ENCODE peak calls at places on chromosome 14, in four cellular contexts. One of them, this sample, is unnamed.

GRCh38 chr14:91305650-91306431 is 61.3 kb upstream of the GPR68 start:
- DNase-seq in K562: no peak
- DNase-seq in GM12878: no peak
- DNase-seq in HepG2: no peak
- DNase-seq in this sample: no peak

GRCh38 chr14:56378474-56378873 is 201.1 kb upstream of the TMEM260 start:
- DNase-seq in K562: no peak
- DNase-seq in GM12878: no peak
- DNase-seq in HepG2: no peak
- DNase-seq in this sample: no peak

GRCh38 chr14:20934148-20934762 is 21.0 kb upstream of the RNASE2 start:
- DNase-seq in K562: peak; percentile 72
- DNase-seq in GM12878: no peak
- DNase-seq in HepG2: no peak
- DNase-seq in this sample: peak; percentile 77

GRCh38 chr14:68589447-68590232 is 203.2 kb downstream of the ZFP36L1 start:
- DNase-seq in K562: no peak
- DNase-seq in GM12878: no peak
- DNase-seq in HepG2: no peak
- DNase-seq in this sample: no peak

GRCh38 chr14:37595809-37596595 is 573 bp downstream of the TTC6 start:
- DNase-seq in K562: peak; percentile 80
- DNase-seq in GM12878: no peak
- DNase-seq in HepG2: peak; percentile 99
- DNase-seq in this sample: peak; percentile 36

GRCh38 chr14:52913271-52913670 is 37.6 kb downstream of the FERMT2 start:
- DNase-seq in K562: no peak
- DNase-seq in GM12878: no peak
- DNase-seq in HepG2: no peak
- DNase-seq in this sample: no peak

GRCh38 chr14:21852061-21852664 is 178.5 kb upstream of the OR4E1 start:
- DNase-seq in K562: no peak
- DNase-seq in GM12878: no peak
- DNase-seq in HepG2: peak; percentile 47
- DNase-seq in this sample: peak; percentile 27

GRCh38 chr14:104326848-104327247 is 188.5 kb downstream of the KIF26A start:
- DNase-seq in K562: no peak
- DNase-seq in GM12878: no peak
- DNase-seq in HepG2: no peak
- DNase-seq in this sample: no peak

GRCh38 chr14:104220225-104221070 is 82.1 kb downstream of the KIF26A start:
- DNase-seq in K562: no peak
- DNase-seq in GM12878: no peak
- DNase-seq in HepG2: no peak
- DNase-seq in this sample: no peak

GRCh38 chr14:31930493-31931225 is 146.4 kb upstream of the ARHGAP5 start:
- DNase-seq in K562: no peak
- DNase-seq in GM12878: no peak
- DNase-seq in HepG2: peak; percentile 43
- DNase-seq in this sample: no peak

GRCh38 chr14:67911506-67911905 is 91.9 kb downstream of the RAD51B start:
- DNase-seq in K562: no peak
- DNase-seq in GM12878: no peak
- DNase-seq in HepG2: no peak
- DNase-seq in this sample: no peak

GRCh38 chr14:37709419-37710195 is 114.2 kb downstream of the TTC6 start:
- DNase-seq in K562: no peak
- DNase-seq in GM12878: no peak
- DNase-seq in HepG2: peak; percentile 70
- DNase-seq in this sample: peak; percentile 11

GRCh38 chr14:29521526-29522137 is 406.0 kb downstream of the PRKD1 start:
- DNase-seq in K562: no peak
- DNase-seq in GM12878: no peak
- DNase-seq in HepG2: no peak
- DNase-seq in this sample: peak; percentile 21

GRCh38 chr14:51337520-51337919 is 97.5 kb downstream of the TMX1 start:
- DNase-seq in K562: no peak
- DNase-seq in GM12878: no peak
- DNase-seq in HepG2: no peak
- DNase-seq in this sample: no peak

GRCh38 chr14:72024043-72024407 is 91.8 kb downstream of the RGS6 start:
- DNase-seq in K562: peak; percentile 23
- DNase-seq in GM12878: peak; percentile 43
- DNase-seq in HepG2: peak; percentile 24
- DNase-seq in this sample: peak; percentile 53

GRCh38 chr14:70631948-70632347 is 9.8 kb upstream of the TTC9 start:
- DNase-seq in K562: no peak
- DNase-seq in GM12878: no peak
- DNase-seq in HepG2: no peak
- DNase-seq in this sample: no peak

GRCh38 chr14:22123188-22123560 is 449.6 kb upstream of the OR4E1 start:
- DNase-seq in K562: no peak
- DNase-seq in GM12878: no peak
- DNase-seq in HepG2: no peak
- DNase-seq in this sample: no peak

GRCh38 chr14:21874946-21875345 is 201.3 kb upstream of the OR4E1 start:
- DNase-seq in K562: no peak
- DNase-seq in GM12878: no peak
- DNase-seq in HepG2: no peak
- DNase-seq in this sample: no peak

GRCh38 chr14:22630486-22630885 is 13.7 kb downstream of the OR6J1 start:
- DNase-seq in K562: no peak
- DNase-seq in GM12878: no peak
- DNase-seq in HepG2: no peak
- DNase-seq in this sample: no peak

GRCh38 chr14:83257466-83258439 is 1724.1 kb upstream of the SEL1L start:
- DNase-seq in K562: no peak
- DNase-seq in GM12878: no peak
- DNase-seq in HepG2: no peak
- DNase-seq in this sample: no peak

GRCh38 chr14:31842905-31843304 is 234.2 kb upstream of the ARHGAP5 start:
- DNase-seq in K562: no peak
- DNase-seq in GM12878: no peak
- DNase-seq in HepG2: no peak
- DNase-seq in this sample: no peak

GRCh38 chr14:51396222-51396815 is 156.3 kb downstream of the TMX1 start:
- DNase-seq in K562: no peak
- DNase-seq in GM12878: no peak
- DNase-seq in HepG2: no peak
- DNase-seq in this sample: no peak

GRCh38 chr14:105487449-105487985 is 831 bp downstream of the CRIP1 start:
- DNase-seq in K562: no peak
- DNase-seq in GM12878: no peak
- DNase-seq in HepG2: no peak
- DNase-seq in this sample: no peak

GRCh38 chr14:71397371-71397770 is 490.1 kb downstream of the PCNX1 start:
- DNase-seq in K562: no peak
- DNase-seq in GM12878: no peak
- DNase-seq in HepG2: no peak
- DNase-seq in this sample: no peak

GRCh38 chr14:104316121-104316722 is 177.8 kb downstream of the KIF26A start:
- DNase-seq in K562: no peak
- DNase-seq in GM12878: no peak
- DNase-seq in HepG2: no peak
- DNase-seq in this sample: no peak

GRCh38 chr14:75162631-75163030 is 13.8 kb downstream of the TMED10 start:
- DNase-seq in K562: no peak
- DNase-seq in GM12878: no peak
- DNase-seq in HepG2: no peak
- DNase-seq in this sample: no peak

GRCh38 chr14:72318648-72319047 is 386.4 kb downstream of the RGS6 start:
- DNase-seq in K562: no peak
- DNase-seq in GM12878: peak; percentile 15
- DNase-seq in HepG2: no peak
- DNase-seq in this sample: no peak

GRCh38 chr14:93520053-93520607 is 89.4 kb downstream of the UNC79 start:
- DNase-seq in K562: no peak
- DNase-seq in GM12878: no peak
- DNase-seq in HepG2: no peak
- DNase-seq in this sample: no peak

GRCh38 chr14:79118291-79118690 is 948.1 kb downstream of the NRXN3 start:
- DNase-seq in K562: no peak
- DNase-seq in GM12878: no peak
- DNase-seq in HepG2: no peak
- DNase-seq in this sample: no peak

GRCh38 chr14:88937706-88938105 is 113.3 kb downstream of the TTC8 start:
- DNase-seq in K562: no peak
- DNase-seq in GM12878: no peak
- DNase-seq in HepG2: no peak
- DNase-seq in this sample: no peak
- TF ChIP-seq BHLHE40 in K562: no peak
- TF ChIP-seq BHLHE40 in GM12878: no peak
- TF ChIP-seq BHLHE40 in HepG2: no peak
- TF ChIP-seq BHLHE40 in this sample: no peak

GRCh38 chr14:85300119-85300518 is 229.8 kb upstream of the FLRT2 start:
- DNase-seq in K562: no peak
- DNase-seq in GM12878: no peak
- DNase-seq in HepG2: no peak
- DNase-seq in this sample: no peak
- TF ChIP-seq SP1 in K562: no peak
- TF ChIP-seq SP1 in GM12878: no peak
- TF ChIP-seq SP1 in HepG2: no peak
- TF ChIP-seq SP1 in this sample: no peak

DNA sequence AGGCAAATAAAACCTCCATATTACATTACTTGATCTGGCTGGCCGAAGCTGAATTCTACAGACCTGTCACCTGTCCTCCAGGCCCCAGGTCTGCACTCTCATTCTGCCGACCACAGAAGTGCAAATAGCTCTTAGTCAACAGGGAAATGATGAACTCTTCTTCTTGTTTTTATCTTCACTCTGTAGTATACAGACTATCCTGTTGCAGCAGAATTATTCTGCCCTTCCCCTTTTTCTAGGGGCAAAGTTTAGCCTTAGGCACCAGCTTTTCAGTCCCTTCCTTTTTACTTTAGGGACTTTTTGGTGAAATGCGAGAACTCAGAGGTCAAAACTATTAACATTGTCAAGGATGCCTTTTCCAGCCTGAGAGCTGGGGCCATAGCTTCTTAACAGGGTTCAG is 229.6 kb upstream of the EGLN3 start:
- DNase-seq in K562: no peak
- DNase-seq in GM12878: no peak
- DNase-seq in HepG2: peak; percentile 31
- DNase-seq in this sample: no peak
- TF ChIP-seq BHLHE40 in K562: no peak
- TF ChIP-seq BHLHE40 in GM12878: no peak
- TF ChIP-seq BHLHE40 in HepG2: no peak
- TF ChIP-seq BHLHE40 in this sample: no peak

GRCh38 chr14:63388766-63389431 is 70.2 kb upstream of the GPHB5 start:
- DNase-seq in K562: peak; percentile 32
- DNase-seq in GM12878: peak; percentile 24
- DNase-seq in HepG2: peak; percentile 37
- DNase-seq in this sample: peak; percentile 67
- TF ChIP-seq SP1 in K562: no peak
- TF ChIP-seq SP1 in GM12878: no peak
- TF ChIP-seq SP1 in HepG2: no peak
- TF ChIP-seq SP1 in this sample: no peak

GRCh38 chr14:59771577-59771976 is 99.0 kb downstream of the RTN1 start:
- DNase-seq in K562: no peak
- DNase-seq in GM12878: no peak
- DNase-seq in HepG2: no peak
- DNase-seq in this sample: peak; percentile 14

GRCh38 chr14:59777006-59777579 is 93.5 kb downstream of the RTN1 start:
- DNase-seq in K562: no peak
- DNase-seq in GM12878: no peak
- DNase-seq in HepG2: peak; percentile 67
- DNase-seq in this sample: no peak

GRCh38 chr14:59772252-59772651 is 98.3 kb downstream of the RTN1 start:
- DNase-seq in K562: no peak
- DNase-seq in GM12878: no peak
- DNase-seq in HepG2: no peak
- DNase-seq in this sample: no peak

DNA sequence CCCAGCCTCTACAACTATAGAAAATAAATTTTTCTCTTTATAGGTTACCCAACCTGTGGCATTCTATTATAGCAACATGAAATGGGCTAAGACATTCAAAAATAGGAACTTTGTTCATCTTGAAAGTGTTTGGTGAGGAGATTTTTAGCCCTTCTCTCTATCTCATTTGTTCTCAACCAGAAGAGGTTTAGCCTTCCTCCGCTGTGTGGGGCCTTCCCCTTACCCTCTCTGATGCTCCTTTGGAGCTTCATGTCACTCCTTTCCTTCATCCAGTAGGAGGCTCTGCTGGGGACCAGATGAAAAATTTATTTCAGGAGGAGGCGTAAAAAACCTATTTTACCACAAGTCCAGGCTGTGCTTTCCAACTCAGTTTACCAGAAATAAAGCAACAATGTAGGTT is 94.1 kb downstream of the RTN1 start:
- DNase-seq in K562: no peak
- DNase-seq in GM12878: no peak
- DNase-seq in HepG2: no peak
- DNase-seq in this sample: no peak
- TF ChIP-seq BHLHE40 in K562: no peak
- TF ChIP-seq BHLHE40 in GM12878: no peak
- TF ChIP-seq BHLHE40 in HepG2: no peak
- TF ChIP-seq BHLHE40 in this sample: no peak

DNA sequence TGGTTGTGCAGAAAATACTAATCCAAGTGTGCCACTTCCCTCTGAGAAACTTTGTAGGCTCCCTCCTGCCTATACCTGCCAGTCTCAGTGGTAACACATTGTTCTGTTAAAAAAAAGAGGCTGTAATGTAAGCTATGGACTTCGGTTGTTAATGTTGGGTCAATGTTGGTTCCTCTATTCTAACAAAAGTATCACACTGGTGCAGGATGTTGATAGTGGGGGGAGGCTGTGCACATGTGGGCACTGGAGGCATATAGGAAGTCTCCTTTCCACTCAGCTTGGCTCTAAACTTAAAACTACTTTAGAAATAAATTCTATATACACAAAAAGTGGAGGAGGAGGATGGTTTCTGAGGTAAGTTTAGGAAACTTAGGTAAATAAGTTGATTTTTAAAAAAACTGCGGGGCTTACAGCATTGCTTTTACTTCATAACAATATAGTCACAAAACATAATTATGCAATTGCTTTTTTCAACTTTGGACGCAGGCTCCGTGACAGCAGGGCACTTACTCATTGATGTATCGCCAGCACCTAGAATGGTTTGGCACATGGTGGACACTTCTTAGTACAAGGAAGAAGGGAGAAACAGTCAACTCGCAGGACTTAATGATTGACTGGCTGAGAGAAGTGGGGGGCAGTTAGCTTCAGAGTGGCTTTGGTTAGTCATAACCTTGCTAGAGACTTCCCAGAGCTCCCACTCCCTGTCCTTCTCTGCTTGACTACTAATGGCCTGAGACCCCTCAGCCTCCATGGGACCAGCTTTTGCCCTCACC is 7.9 kb upstream of the NYNRIN start:
- DNase-seq in K562: no peak
- DNase-seq in GM12878: no peak
- DNase-seq in HepG2: no peak
- DNase-seq in this sample: no peak
- TF ChIP-seq SP1 in K562: no peak
- TF ChIP-seq SP1 in GM12878: no peak
- TF ChIP-seq SP1 in HepG2: no peak
- TF ChIP-seq SP1 in this sample: no peak

This sample was measured in HEK293T.